ENCODE peak calls at places on chromosomes 6 and 20, in nine cellular contexts. U is Panc1, G is AG09319, Q is Calu3, N is IMR-90, X is AG04449, W is fibroblast of lung, D is PC-3, K is body of pancreas. O is an unnamed sample.

GRCh38 chr6:137202078-137202477 is 17.1 kb downstream of the IFNGR1 start:
- DNase-seq in K (no peak), G (no peak), X (no peak), Q (no peak), D (no peak), W (no peak), N (no peak), U (no peak), O (no peak)

GRCh38 chr6:144378437-144378836 is 93.3 kb downstream of the UTRN start:
- DNase-seq in D (no peak), X (no peak), G (no peak), U (no peak), N (peak; percentile 27), Q (no peak), K (no peak), W (peak; percentile 41), O (peak; percentile 8)

GRCh38 chr6:26473429-26473757 is 15.6 kb downstream of the BTN2A1 start:
- DNase-seq in K (no peak), Q (no peak), G (no peak), D (no peak), W (no peak), U (no peak), N (no peak), X (no peak), O (no peak)

GRCh38 chr6:52616271-52616670 is 39.4 kb upstream of the TRAM2 start:
- DNase-seq in N (no peak), D (peak; percentile 22), K (no peak), Q (no peak), X (no peak), W (no peak), U (no peak), G (no peak), O (no peak)

GRCh38 chr6:34132082-34132357 is 13.9 kb downstream of the GRM4 start:
- DNase-seq in N (no peak), W (no peak), G (no peak), X (no peak), D (no peak), U (no peak), Q (no peak), K (no peak), O (no peak)

GRCh38 chr20:53157443-53158408 is 185.6 kb downstream of the TSHZ2 start:
- DNase-seq in Q (peak; percentile 75), D (peak; percentile 82), G (peak; percentile 16), X (no peak), U (peak; percentile 13), N (peak; percentile 53), W (peak; percentile 52), K (peak; percentile 60), O (peak; percentile 54)

GRCh38 chr6:115796061-115796460 is 264.6 kb downstream of the FRK start:
- DNase-seq in U (no peak), X (no peak), G (no peak), Q (no peak), K (no peak), W (no peak), N (no peak), D (peak; percentile 5), O (no peak)

GRCh38 chr6:33592595-33593413 is 12.7 kb upstream of the BAK1 start:
- DNase-seq in U (no peak), K (no peak), G (no peak), N (no peak), D (no peak), X (no peak), W (no peak), Q (no peak), O (no peak)

GRCh38 chr20:11296221-11296620 is 621.5 kb upstream of the BTBD3 start:
- DNase-seq in W (no peak), Q (no peak), U (no peak), D (no peak), K (no peak), G (no peak), X (no peak), N (no peak), O (no peak)

GRCh38 chr6:128655978-128656498 is 135.6 kb upstream of the PTPRK start:
- DNase-seq in U (peak; percentile 51), N (peak; percentile 93), G (peak; percentile 27), X (peak; percentile 66), K (no peak), Q (peak; percentile 33), D (peak; percentile 89), W (peak; percentile 78), O (peak; percentile 75)

GRCh38 chr20:39716796-39717341 is 754.7 kb downstream of the DHX35 start:
- DNase-seq in N (no peak), D (no peak), K (no peak), Q (no peak), U (no peak), W (no peak), X (no peak), G (no peak), O (peak; percentile 10)

GRCh38 chr6:63759605-63760004 is 124.0 kb downstream of the PHF3 start:
- DNase-seq in N (no peak), K (no peak), X (no peak), D (peak; percentile 39), Q (no peak), U (no peak), G (no peak), W (no peak), O (no peak)

GRCh38 chr6:9537381-9537780 is 877.5 kb downstream of the TFAP2A start:
- DNase-seq in G (no peak), D (peak; percentile 37), U (no peak), X (peak; percentile 65), K (no peak), Q (no peak), W (no peak), N (peak; percentile 25), O (no peak)

GRCh38 chr6:169340395-169340794 is 86.7 kb upstream of the THBS2 start:
- DNase-seq in K (no peak), Q (peak; percentile 88), U (no peak), N (no peak), D (peak; percentile 69), G (no peak), X (no peak), W (no peak), O (peak; percentile 90)

GRCh38 chr20:23178806-23179205 is 92.7 kb upstream of the CD93 start:
- DNase-seq in Q (no peak), W (no peak), K (no peak), N (no peak), X (no peak), U (no peak), G (no peak), D (no peak), O (no peak)

GRCh38 chr6:23413327-23414203 is 712.5 kb upstream of the NRSN1 start:
- DNase-seq in U (no peak), G (no peak), N (peak; percentile 66), Q (no peak), K (no peak), W (peak; percentile 25), X (peak; percentile 12), D (no peak), O (no peak)

GRCh38 chr6:23412770-23413169 is 713.2 kb upstream of the NRSN1 start:
- DNase-seq in K (no peak), W (no peak), G (no peak), X (no peak), U (no peak), D (peak; percentile 28), N (no peak), Q (no peak), O (no peak)

GRCh38 chr6:23414922-23415321 is 711.1 kb upstream of the NRSN1 start:
- DNase-seq in K (no peak), D (no peak), G (no peak), N (no peak), Q (no peak), U (no peak), W (no peak), X (no peak), O (no peak)

GRCh38 chr6:23415819-23416427 is 710.1 kb upstream of the NRSN1 start:
- DNase-seq in U (no peak), X (no peak), D (no peak), N (no peak), Q (no peak), K (no peak), W (no peak), G (no peak), O (no peak)

GRCh38 chr6:23414204-23414501 is 711.9 kb upstream of the NRSN1 start:
- DNase-seq in X (peak; percentile 59), W (peak; percentile 70), N (peak; percentile 92), Q (peak; percentile 10), U (no peak), D (peak; percentile 70), G (peak; percentile 89), K (no peak), O (peak; percentile 35)
- TF ChIP-seq CTCF in X (peak; percentile 40), W (peak; percentile 48), N (peak; percentile 60), Q (no peak), U (peak; percentile 26), D (peak; percentile 66), G (peak; percentile 51), K (peak; percentile 28), O (peak; percentile 37)

DNA sequence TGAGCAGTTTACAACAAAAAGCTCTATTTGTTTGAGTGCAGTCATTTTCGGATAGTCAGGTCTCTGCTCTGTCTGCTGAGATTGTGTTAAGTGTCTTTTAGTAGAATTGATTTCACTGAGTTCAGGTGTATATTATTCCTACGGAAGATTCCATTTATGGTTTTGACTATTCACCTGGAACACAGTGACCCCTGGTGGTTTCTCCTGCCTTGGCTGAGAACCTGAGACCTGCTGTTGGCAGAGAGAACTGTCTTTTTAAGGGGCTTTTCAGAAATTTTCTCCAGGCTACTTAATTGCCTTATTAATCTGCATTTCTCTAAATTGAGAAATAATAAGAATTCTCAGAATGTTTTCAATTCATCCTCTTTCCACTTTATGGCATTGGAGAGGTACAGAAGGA is 508.0 kb downstream of the TBC1D32 start:
- DNase-seq in K (peak; percentile 61), D (peak; percentile 65), X (no peak), U (peak; percentile 22), N (no peak), W (peak; percentile 1), G (no peak), Q (peak; percentile 73), O (peak; percentile 61)
- TF ChIP-seq CTCF in K (peak; percentile 73), D (peak; percentile 77), X (no peak), U (peak; percentile 73), N (no peak), W (peak; percentile 33), G (peak; percentile 45), Q (peak; percentile 59), O (peak; percentile 54)

GRCh38 chr6:136181858-136182257 is 68.3 kb downstream of the MTFR2 start:
- DNase-seq in X (no peak), U (no peak), G (no peak), D (no peak), K (no peak), Q (no peak), W (no peak), N (no peak), O (no peak)
- TF ChIP-seq CTCF in X (no peak), U (no peak), G (no peak), D (no peak), K (no peak), Q (no peak), W (no peak), N (no peak), O (no peak)

DNA sequence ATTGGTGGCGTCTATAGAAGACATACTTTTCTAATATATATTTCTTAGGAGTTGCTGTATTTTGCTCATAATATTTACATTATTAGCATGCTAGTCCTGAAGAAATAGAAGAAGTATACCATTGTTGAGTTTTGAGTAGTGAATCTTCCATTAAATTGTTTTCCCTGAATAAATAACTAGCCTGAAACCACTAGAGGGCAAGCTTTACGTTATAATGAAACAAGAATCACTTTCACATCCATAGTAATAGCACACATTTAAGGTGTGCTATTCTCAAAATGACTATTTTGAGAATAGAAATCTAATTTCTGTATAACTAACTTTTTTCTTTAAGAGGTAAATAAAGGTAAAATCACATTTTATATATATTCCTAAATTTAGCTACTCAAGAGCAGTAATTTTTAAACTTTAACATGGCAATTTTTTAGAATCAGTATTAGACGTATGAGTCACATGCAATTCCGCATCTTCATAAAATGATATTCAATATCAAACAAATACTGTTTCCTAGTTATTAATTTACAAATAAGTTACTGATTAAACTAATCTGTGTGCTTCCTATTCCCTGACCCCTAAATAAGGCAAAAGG is 213.2 kb upstream of the MANEA start:
- DNase-seq in W (peak; percentile 26), G (no peak), X (no peak), N (peak; percentile 10), U (peak; percentile 10), Q (no peak), K (no peak), D (peak; percentile 39), O (peak; percentile 27)
- TF ChIP-seq CTCF in W (peak; percentile 38), G (no peak), X (no peak), N (peak; percentile 48), U (peak; percentile 41), Q (no peak), K (peak; percentile 41), D (peak; percentile 55), O (peak; percentile 34)

O was measured in MCF 10A.